ENCODE peak calls at places on chromosomes 4 and X, in four cellular contexts. H, W, M and Q are unnamed samples.

GRCh38 chrX:132413459-132413858 is 75.4 kb downstream of the MBNL3 start:
- DNase-seq in H (no peak), M (no peak), W (no peak), Q (no peak)

GRCh38 chr4:80740375-80740774 is 290.1 kb upstream of the BMP3 start:
- DNase-seq in M (no peak), H (no peak), W (no peak), Q (no peak)

GRCh38 chrX:138011461-138011860 is 445.5 kb downstream of the ZIC3 start:
- DNase-seq in W (no peak), M (no peak), H (no peak), Q (peak; percentile 0)

GRCh38 chr4:53576676-53577372 is 14.5 kb downstream of the LNX1 start:
- DNase-seq in H (no peak), M (no peak), W (no peak), Q (no peak)

GRCh38 chr4:7359302-7360063 is 75.2 kb downstream of the PSAPL1 start:
- DNase-seq in W (no peak), M (no peak), H (no peak), Q (no peak)

GRCh38 chr4:158938462-158939044 is 164.3 kb upstream of the RAPGEF2 start:
- DNase-seq in M (no peak), W (no peak), H (no peak), Q (no peak)

GRCh38 chrX:64894454-64895038 is 81.7 kb downstream of the ZC4H2 start:
- DNase-seq in W (no peak), M (peak; percentile 15), H (no peak), Q (no peak)

GRCh38 chr4:40182979-40183378 is 13.9 kb upstream of the RHOH start:
- DNase-seq in M (no peak), W (no peak), H (no peak), Q (no peak)

GRCh38 chr4:140061883-140062282 is 92.1 kb downstream of the MAML3 start:
- DNase-seq in H (no peak), M (no peak), W (no peak), Q (no peak)

GRCh38 chr4:140066031-140066930 is 87.7 kb downstream of the MAML3 start:
- DNase-seq in H (no peak), W (no peak), M (no peak), Q (no peak)

GRCh38 chr4:140068247-140068646 is 85.7 kb downstream of the MAML3 start:
- DNase-seq in M (no peak), W (no peak), H (no peak), Q (no peak)

GRCh38 chr4:140069068-140069467 is 84.9 kb downstream of the MAML3 start:
- DNase-seq in H (peak; percentile 64), W (no peak), M (no peak), Q (peak; percentile 21)

DNA sequence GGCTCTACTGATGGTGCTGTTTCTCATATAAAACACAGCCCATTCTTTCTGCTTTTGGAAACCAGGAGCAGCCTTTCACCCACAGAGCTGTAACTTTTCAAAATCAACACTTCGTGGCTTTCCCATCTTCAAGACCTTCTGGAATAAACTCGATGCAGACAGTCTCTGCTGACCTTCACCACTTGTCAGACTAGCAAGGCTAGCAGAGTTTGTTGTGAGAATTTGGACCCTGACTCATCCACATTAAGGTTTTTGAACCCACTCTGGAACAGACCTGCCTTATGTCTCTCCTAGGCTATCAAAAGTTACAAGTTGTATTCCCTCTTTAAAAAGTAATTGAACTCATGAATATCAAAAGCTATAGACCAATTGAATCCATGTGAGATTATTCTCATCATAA is 88.6 kb downstream of the MAML3 start:
- DNase-seq in M (peak; percentile 26), H (peak; percentile 34), W (no peak), Q (no peak)
- H3K4me3 ChIP-seq in M (no peak overlapping the region), H (no peak overlapping the region), W (no peak overlapping the region), Q (no peak overlapping the region)

GRCh38 chr4:14384824-14385223 is 617.5 kb upstream of the CPEB2 start:
- DNase-seq in W (no peak), M (no peak), H (no peak), Q (no peak)
- H3K9me3 ChIP-seq in W (no peaks in the 10 kb centered on the region), M (no peaks in the 10 kb centered on the region), H (no peaks in the 10 kb centered on the region), Q (no peaks in the 10 kb centered on the region)

GRCh38 chrX:54923376-54923775 is 2.8 kb downstream of the TRO start:
- DNase-seq in H (no peak), M (no peak), W (no peak), Q (no peak)

GRCh38 chrX:54931107-54931506 is 10.5 kb downstream of the TRO start:
- DNase-seq in W (no peak), M (no peak), H (no peak), Q (no peak)

GRCh38 chrX:54930291-54931049 is 9.8 kb downstream of the TRO start:
- DNase-seq in W (no peak), M (no peak), H (no peak), Q (no peak)

GRCh38 chrX:54928876-54929275 is 8.3 kb downstream of the TRO start:
- DNase-seq in W (no peak), M (no peak), H (no peak), Q (no peak)

GRCh38 chrX:54926978-54927377 is 6.4 kb downstream of the TRO start:
- DNase-seq in M (no peak), H (no peak), W (no peak), Q (no peak)
- H3K36me3 ChIP-seq in M (no peaks in the 10 kb centered on the region), H (no peaks in the 10 kb centered on the region), W (peaks cover 15% of the 10 kb centered on the region), Q (no peaks in the 10 kb centered on the region)

GRCh38 chrX:57822398-57822797 is 87.9 kb downstream of the ZXDA start:
- DNase-seq in H (no peak), W (no peak), M (no peak), Q (no peak)
- H3K4me3 ChIP-seq in H (no peak overlapping the region), W (peak overlapping the region; percentile 57), M (no peak overlapping the region), Q (peak overlapping the region; percentile 10)

DNA sequence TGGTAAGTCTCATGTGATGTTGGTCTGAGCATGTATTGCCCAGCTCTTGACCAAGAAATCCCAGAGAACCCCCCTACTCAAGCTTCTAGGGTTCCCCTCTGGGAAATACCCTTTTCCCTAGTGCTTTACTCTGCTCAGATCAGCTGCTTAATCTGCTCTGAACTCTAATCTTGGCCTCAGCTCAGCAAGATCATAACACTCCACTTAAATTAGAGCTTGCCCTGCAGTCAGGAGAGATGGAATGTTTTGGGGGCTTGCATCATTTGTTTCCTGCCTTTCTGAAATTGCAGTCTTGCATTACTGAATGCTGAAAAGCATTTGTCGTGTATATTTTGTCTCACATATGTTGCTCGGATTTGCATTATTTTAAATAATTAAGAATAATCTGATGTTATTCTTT is 1153.6 kb downstream of the FSTL5 start:
- DNase-seq in W (no peak), M (no peak), H (no peak), Q (no peak)
- H3K9me3 ChIP-seq in W (no peaks in the 10 kb centered on the region), M (no peaks in the 10 kb centered on the region), H (no peaks in the 10 kb centered on the region), Q (no peaks in the 10 kb centered on the region)